ENCODE peak calls at places on chromosomes 7 and 10, in nine cellular contexts. One of them, this sample, is unnamed.

GRCh38 chr10:63256047-63256773 is 123.1 kb downstream of the NRBF2 start:
- DNase-seq in fibroblast of lung: peak
- DNase-seq in keratinocyte: no peak
- DNase-seq in mammary epithelial cell: no peak
- DNase-seq in OCI-LY7: peak
- DNase-seq in HCT116: no peak
- DNase-seq in GM23248: peak
- DNase-seq in IMR-90: no peak
- DNase-seq in HepG2: no peak
- DNase-seq in this sample: peak

GRCh38 chr7:39951156-39951942 is 1.3 kb downstream of the CDK13 start:
- DNase-seq in fibroblast of lung: peak
- DNase-seq in keratinocyte: no peak
- DNase-seq in mammary epithelial cell: peak
- DNase-seq in OCI-LY7: peak
- DNase-seq in HCT116: no peak
- DNase-seq in GM23248: peak
- DNase-seq in IMR-90: peak
- DNase-seq in HepG2: peak
- DNase-seq in this sample: peak

GRCh38 chr10:11170993-11171416 is 153.3 kb downstream of the CELF2 start:
- DNase-seq in fibroblast of lung: no peak
- DNase-seq in keratinocyte: no peak
- DNase-seq in mammary epithelial cell: no peak
- DNase-seq in OCI-LY7: peak
- DNase-seq in HCT116: no peak
- DNase-seq in GM23248: no peak
- DNase-seq in IMR-90: no peak
- DNase-seq in HepG2: no peak
- DNase-seq in this sample: no peak

GRCh38 chr7:29723599-29723998 is 82.7 kb upstream of the WIPF3 start:
- DNase-seq in fibroblast of lung: peak
- DNase-seq in keratinocyte: no peak
- DNase-seq in mammary epithelial cell: peak
- DNase-seq in OCI-LY7: no peak
- DNase-seq in HCT116: peak
- DNase-seq in GM23248: peak
- DNase-seq in IMR-90: peak
- DNase-seq in HepG2: no peak
- DNase-seq in this sample: no peak

GRCh38 chr7:20307901-20308300 is 22.8 kb upstream of the ITGB8 start:
- DNase-seq in fibroblast of lung: no peak
- DNase-seq in keratinocyte: no peak
- DNase-seq in mammary epithelial cell: no peak
- DNase-seq in OCI-LY7: no peak
- DNase-seq in HCT116: no peak
- DNase-seq in GM23248: no peak
- DNase-seq in IMR-90: no peak
- DNase-seq in HepG2: no peak
- DNase-seq in this sample: no peak

GRCh38 chr10:52353960-52354394 is 39.9 kb downstream of the DKK1 start:
- DNase-seq in fibroblast of lung: peak
- DNase-seq in keratinocyte: no peak
- DNase-seq in mammary epithelial cell: peak
- DNase-seq in OCI-LY7: no peak
- DNase-seq in HCT116: no peak
- DNase-seq in GM23248: peak
- DNase-seq in IMR-90: peak
- DNase-seq in HepG2: peak
- DNase-seq in this sample: no peak

GRCh38 chr10:71927669-71928592 is 36.3 kb upstream of the CHST3 start:
- DNase-seq in fibroblast of lung: peak
- DNase-seq in keratinocyte: no peak
- DNase-seq in mammary epithelial cell: peak
- DNase-seq in OCI-LY7: no peak
- DNase-seq in HCT116: no peak
- DNase-seq in GM23248: peak
- DNase-seq in IMR-90: peak
- DNase-seq in HepG2: peak
- DNase-seq in this sample: no peak

GRCh38 chr10:57785546-57785945 is 482.1 kb downstream of the IPMK start:
- DNase-seq in fibroblast of lung: no peak
- DNase-seq in keratinocyte: no peak
- DNase-seq in mammary epithelial cell: peak
- DNase-seq in OCI-LY7: no peak
- DNase-seq in HCT116: no peak
- DNase-seq in GM23248: no peak
- DNase-seq in IMR-90: no peak
- DNase-seq in HepG2: no peak
- DNase-seq in this sample: no peak

GRCh38 chr10:103175580-103176285 is 17.3 kb downstream of the NT5C2 start:
- DNase-seq in fibroblast of lung: no peak
- DNase-seq in keratinocyte: no peak
- DNase-seq in mammary epithelial cell: no peak
- DNase-seq in OCI-LY7: no peak
- DNase-seq in HCT116: no peak
- DNase-seq in GM23248: no peak
- DNase-seq in IMR-90: no peak
- DNase-seq in HepG2: no peak
- DNase-seq in this sample: no peak

GRCh38 chr10:96832721-96833219 is 672 bp downstream of the LCOR start:
- DNase-seq in fibroblast of lung: peak
- DNase-seq in keratinocyte: no peak
- DNase-seq in mammary epithelial cell: peak
- DNase-seq in OCI-LY7: peak
- DNase-seq in HCT116: peak
- DNase-seq in GM23248: peak
- DNase-seq in IMR-90: peak
- DNase-seq in HepG2: peak
- DNase-seq in this sample: peak

GRCh38 chr7:155166108-155166507 is 96.0 kb downstream of the HTR5A start:
- DNase-seq in fibroblast of lung: peak
- DNase-seq in keratinocyte: no peak
- DNase-seq in mammary epithelial cell: no peak
- DNase-seq in OCI-LY7: no peak
- DNase-seq in HCT116: no peak
- DNase-seq in GM23248: no peak
- DNase-seq in IMR-90: no peak
- DNase-seq in HepG2: no peak
- DNase-seq in this sample: no peak

GRCh38 chr10:70786799-70787415 is 1.7 kb upstream of the TBATA start:
- DNase-seq in fibroblast of lung: peak
- DNase-seq in keratinocyte: no peak
- DNase-seq in mammary epithelial cell: peak
- DNase-seq in OCI-LY7: no peak
- DNase-seq in HCT116: no peak
- DNase-seq in GM23248: peak
- DNase-seq in IMR-90: peak
- DNase-seq in HepG2: no peak
- DNase-seq in this sample: no peak

GRCh38 chr7:102271158-102271798 is 15.4 kb upstream of the SH2B2 start:
- DNase-seq in fibroblast of lung: no peak
- DNase-seq in keratinocyte: no peak
- DNase-seq in mammary epithelial cell: no peak
- DNase-seq in OCI-LY7: no peak
- DNase-seq in HCT116: no peak
- DNase-seq in GM23248: no peak
- DNase-seq in IMR-90: no peak
- DNase-seq in HepG2: no peak
- DNase-seq in this sample: no peak

GRCh38 chr10:113562693-113563092 is 9.8 kb downstream of the HABP2 start:
- DNase-seq in fibroblast of lung: no peak
- DNase-seq in keratinocyte: no peak
- DNase-seq in mammary epithelial cell: no peak
- DNase-seq in OCI-LY7: no peak
- DNase-seq in HCT116: no peak
- DNase-seq in GM23248: no peak
- DNase-seq in IMR-90: no peak
- DNase-seq in HepG2: no peak
- DNase-seq in this sample: no peak

GRCh38 chr7:129655801-129656200 is 44.3 kb downstream of the NRF1 start:
- DNase-seq in fibroblast of lung: no peak
- DNase-seq in keratinocyte: no peak
- DNase-seq in mammary epithelial cell: no peak
- DNase-seq in OCI-LY7: no peak
- DNase-seq in HCT116: no peak
- DNase-seq in GM23248: no peak
- DNase-seq in IMR-90: no peak
- DNase-seq in HepG2: no peak
- DNase-seq in this sample: no peak

GRCh38 chr10:94293344-94293743 is 69.4 kb downstream of the NOC3L start:
- DNase-seq in fibroblast of lung: peak
- DNase-seq in keratinocyte: no peak
- DNase-seq in mammary epithelial cell: no peak
- DNase-seq in OCI-LY7: no peak
- DNase-seq in HCT116: no peak
- DNase-seq in GM23248: peak
- DNase-seq in IMR-90: no peak
- DNase-seq in HepG2: no peak
- DNase-seq in this sample: no peak

DNA sequence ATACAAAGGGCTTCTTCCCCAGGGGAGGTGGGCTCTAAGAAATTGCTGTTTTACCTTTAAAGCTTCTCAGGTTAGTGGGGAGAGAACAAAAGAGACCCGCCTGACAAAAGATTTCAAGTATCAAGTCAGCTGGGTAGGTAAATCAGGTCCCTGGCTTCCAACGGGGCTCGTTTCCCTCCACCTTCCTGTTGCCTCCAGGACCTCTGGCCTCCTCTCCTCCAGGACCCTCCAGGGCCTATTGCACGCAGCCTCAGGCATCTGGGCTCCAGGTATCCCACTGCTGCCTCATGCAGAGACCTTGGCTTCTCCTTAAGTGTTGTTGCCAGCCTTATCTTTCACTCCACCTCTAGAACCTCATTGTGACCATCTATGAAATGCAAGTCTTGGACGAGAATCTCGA is 2.9 kb downstream of the BNIP3 start:
- DNase-seq in fibroblast of lung: no peak
- DNase-seq in keratinocyte: no peak
- DNase-seq in mammary epithelial cell: no peak
- DNase-seq in OCI-LY7: no peak
- DNase-seq in HCT116: no peak
- DNase-seq in GM23248: no peak
- DNase-seq in IMR-90: no peak
- DNase-seq in HepG2: no peak
- DNase-seq in this sample: no peak
- H3K4me2 ChIP-seq in fibroblast of lung: no peak
- H3K4me2 ChIP-seq in keratinocyte: no peak
- H3K4me2 ChIP-seq in mammary epithelial cell: peak
- H3K4me2 ChIP-seq in OCI-LY7: peak
- H3K4me2 ChIP-seq in HCT116: no peak
- H3K4me2 ChIP-seq in GM23248: peak
- H3K4me2 ChIP-seq in IMR-90: peak
- H3K4me2 ChIP-seq in HepG2: peak
- H3K4me2 ChIP-seq in this sample: no peak

GRCh38 chr7:116951366-116952292 is 1.7 kb upstream of the ST7 start:
- DNase-seq in fibroblast of lung: no peak
- DNase-seq in keratinocyte: no peak
- DNase-seq in mammary epithelial cell: no peak
- DNase-seq in OCI-LY7: peak
- DNase-seq in HCT116: peak
- DNase-seq in GM23248: no peak
- DNase-seq in IMR-90: no peak
- DNase-seq in HepG2: peak
- DNase-seq in this sample: no peak

GRCh38 chr7:116953727-116954442 is 584 bp downstream of the ST7 start:
- DNase-seq in fibroblast of lung: peak
- DNase-seq in keratinocyte: no peak
- DNase-seq in mammary epithelial cell: peak
- DNase-seq in OCI-LY7: peak
- DNase-seq in HCT116: peak
- DNase-seq in GM23248: peak
- DNase-seq in IMR-90: peak
- DNase-seq in HepG2: peak
- DNase-seq in this sample: peak

GRCh38 chr7:116954443-116954838 is 1.1 kb downstream of the ST7 start:
- DNase-seq in fibroblast of lung: no peak
- DNase-seq in keratinocyte: no peak
- DNase-seq in mammary epithelial cell: no peak
- DNase-seq in OCI-LY7: no peak
- DNase-seq in HCT116: no peak
- DNase-seq in GM23248: no peak
- DNase-seq in IMR-90: no peak
- DNase-seq in HepG2: no peak
- DNase-seq in this sample: no peak

GRCh38 chr7:116953372-116953726 is at the start of gene ST7:
- DNase-seq in fibroblast of lung: peak
- DNase-seq in keratinocyte: no peak
- DNase-seq in mammary epithelial cell: peak
- DNase-seq in OCI-LY7: peak
- DNase-seq in HCT116: peak
- DNase-seq in GM23248: peak
- DNase-seq in IMR-90: peak
- DNase-seq in HepG2: peak
- DNase-seq in this sample: peak

GRCh38 chr7:116952640-116953371 is 495 bp upstream of the ST7 start:
- DNase-seq in fibroblast of lung: peak
- DNase-seq in keratinocyte: no peak
- DNase-seq in mammary epithelial cell: peak
- DNase-seq in OCI-LY7: peak
- DNase-seq in HCT116: peak
- DNase-seq in GM23248: peak
- DNase-seq in IMR-90: peak
- DNase-seq in HepG2: peak
- DNase-seq in this sample: peak
- H3K4me2 ChIP-seq in fibroblast of lung: peak
- H3K4me2 ChIP-seq in keratinocyte: peak
- H3K4me2 ChIP-seq in mammary epithelial cell: peak
- H3K4me2 ChIP-seq in OCI-LY7: peak
- H3K4me2 ChIP-seq in HCT116: peak
- H3K4me2 ChIP-seq in GM23248: peak
- H3K4me2 ChIP-seq in IMR-90: peak
- H3K4me2 ChIP-seq in HepG2: peak
- H3K4me2 ChIP-seq in this sample: peak

DNA sequence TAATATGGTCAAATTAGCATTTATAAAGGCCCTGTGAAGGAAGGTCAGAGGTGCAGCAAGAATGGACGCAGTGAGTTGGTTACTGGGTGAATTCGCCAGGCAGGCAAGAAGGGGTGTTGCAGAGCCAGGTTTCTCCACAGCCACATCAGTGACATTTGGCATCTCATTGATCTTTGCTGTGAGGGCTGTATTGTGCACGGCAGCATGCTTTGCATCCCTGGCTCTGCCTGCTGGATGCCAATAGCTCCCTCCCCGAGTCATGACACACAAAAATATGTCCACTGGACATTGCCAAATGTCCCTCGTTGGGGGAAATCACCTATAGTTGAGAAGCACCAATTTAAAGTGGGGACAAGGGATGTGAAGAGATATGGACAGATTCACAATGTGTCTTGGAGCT is 54.5 kb upstream of the LANCL2 start:
- DNase-seq in fibroblast of lung: no peak
- DNase-seq in keratinocyte: no peak
- DNase-seq in mammary epithelial cell: no peak
- DNase-seq in OCI-LY7: no peak
- DNase-seq in HCT116: no peak
- DNase-seq in GM23248: no peak
- DNase-seq in IMR-90: no peak
- DNase-seq in HepG2: no peak
- DNase-seq in this sample: no peak
- H3K4me2 ChIP-seq in fibroblast of lung: no peak
- H3K4me2 ChIP-seq in keratinocyte: no peak
- H3K4me2 ChIP-seq in mammary epithelial cell: no peak
- H3K4me2 ChIP-seq in OCI-LY7: no peak
- H3K4me2 ChIP-seq in HCT116: no peak
- H3K4me2 ChIP-seq in GM23248: no peak
- H3K4me2 ChIP-seq in IMR-90: no peak
- H3K4me2 ChIP-seq in HepG2: no peak
- H3K4me2 ChIP-seq in this sample: no peak

GRCh38 chr7:1055084-1055450 is 10.7 kb downstream of the GPR146 start:
- DNase-seq in fibroblast of lung: peak
- DNase-seq in keratinocyte: no peak
- DNase-seq in mammary epithelial cell: no peak
- DNase-seq in OCI-LY7: no peak
- DNase-seq in HCT116: no peak
- DNase-seq in GM23248: no peak
- DNase-seq in IMR-90: peak
- DNase-seq in HepG2: no peak
- DNase-seq in this sample: no peak
- H3K4me2 ChIP-seq in fibroblast of lung: no peak
- H3K4me2 ChIP-seq in keratinocyte: no peak
- H3K4me2 ChIP-seq in mammary epithelial cell: no peak
- H3K4me2 ChIP-seq in OCI-LY7: no peak
- H3K4me2 ChIP-seq in HCT116: no peak
- H3K4me2 ChIP-seq in GM23248: no peak
- H3K4me2 ChIP-seq in IMR-90: no peak
- H3K4me2 ChIP-seq in HepG2: no peak
- H3K4me2 ChIP-seq in this sample: no peak